ENCODE peak calls at places on chromosomes 16 and 17, in four cellular contexts. R is H1, Z is HepG2, W is GM12878. T is an unnamed sample.

GRCh38 chr17:1100382-1100781 is 79.4 kb downstream of the ABR start:
- DNase-seq in R (no peak), Z (no peak), W (no peak), T (no peak)

GRCh38 chr16:59886021-59886420 is 1151.9 kb upstream of the GOT2 start:
- DNase-seq in R (no peak), Z (no peak), W (no peak), T (no peak)

GRCh38 chr17:8345052-8345690 is 5.5 kb downstream of the ODF4 start:
- DNase-seq in R (no peak), Z (no peak), W (no peak), T (no peak)

GRCh38 chr17:38451030-38451839 is 23.0 kb downstream of the ARHGAP23 start:
- DNase-seq in R (peak; percentile 93), Z (peak; percentile 50), W (no peak), T (no peak)

GRCh38 chr16:53821957-53822625 is 118.1 kb downstream of the FTO start:
- DNase-seq in R (no peak), Z (peak; percentile 25), W (no peak), T (no peak)

GRCh38 chr17:50947844-50948514 is 81.8 kb upstream of the TOB1 start:
- DNase-seq in R (no peak), Z (no peak), W (no peak), T (peak; percentile 91)

GRCh38 chr16:77298638-77299360 is 99.6 kb downstream of the SYCE1L start:
- DNase-seq in R (no peak), Z (no peak), W (no peak), T (no peak)

GRCh38 chr17:8503368-8503767 is 67.7 kb downstream of the NDEL1 start:
- DNase-seq in R (no peak), Z (no peak), W (no peak), T (no peak)

DNA sequence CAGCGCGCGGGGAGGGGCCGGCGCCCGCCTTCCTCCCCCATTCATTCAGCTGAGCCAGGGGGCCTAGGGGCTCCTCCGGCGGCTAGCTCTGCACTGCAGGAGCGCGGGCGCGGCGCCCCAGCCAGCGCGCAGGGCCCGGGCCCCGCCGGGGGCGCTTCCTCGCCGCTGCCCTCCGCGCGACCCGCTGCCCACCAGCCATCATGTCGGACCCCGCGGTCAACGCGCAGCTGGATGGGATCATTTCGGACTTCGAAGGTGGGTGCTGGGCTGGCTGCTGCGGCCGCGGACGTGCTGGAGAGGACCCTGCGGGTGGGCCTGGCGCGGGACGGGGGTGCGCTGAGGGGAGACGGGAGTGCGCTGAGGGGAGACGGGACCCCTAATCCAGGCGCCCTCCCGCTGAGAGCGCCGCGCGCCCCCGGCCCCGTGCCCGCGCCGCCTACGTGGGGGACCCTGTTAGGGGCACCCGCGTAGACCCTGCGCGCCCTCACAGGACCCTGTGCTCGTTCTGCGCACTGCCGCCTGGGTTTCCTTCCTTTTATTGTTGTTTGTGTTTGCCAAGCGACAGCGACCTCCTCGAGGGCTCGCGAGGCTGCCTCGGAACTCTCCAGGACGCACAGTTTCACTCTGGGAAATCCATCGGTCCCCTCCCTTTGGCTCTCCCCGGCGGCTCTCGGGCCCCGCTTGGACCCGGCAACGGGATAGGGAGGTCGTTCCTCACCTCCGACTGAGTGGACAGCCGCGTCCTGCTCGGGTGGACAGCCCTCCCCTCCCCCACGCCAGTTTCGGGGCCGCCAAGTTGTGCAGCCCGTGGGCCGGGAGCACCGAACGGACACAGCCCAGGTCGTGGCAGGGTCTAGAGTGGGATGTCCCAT is 232.8 kb downstream of the SEC14L1 start:
- DNase-seq in R (no peak), Z (no peak), W (no peak), T (peak; percentile 65)
- TF ChIP-seq TCF12 in R (no peak), Z (no peak), W (no peak), T (no peak)

GRCh38 chr16:69085032-69085695 is 20.3 kb upstream of the HAS3 start:
- DNase-seq in R (no peak), Z (no peak), W (no peak), T (no peak)

GRCh38 chr16:69088684-69089083 is 16.8 kb upstream of the HAS3 start:
- DNase-seq in R (no peak), Z (no peak), W (no peak), T (no peak)

GRCh38 chr16:69087161-69087581 is 18.3 kb upstream of the HAS3 start:
- DNase-seq in R (no peak), Z (no peak), W (no peak), T (no peak)

GRCh38 chr16:69083306-69083941 is 22.0 kb upstream of the HAS3 start:
- DNase-seq in R (no peak), Z (no peak), W (no peak), T (no peak)

GRCh38 chr16:69084301-69084700 is 21.2 kb upstream of the HAS3 start:
- DNase-seq in R (no peak), Z (no peak), W (no peak), T (no peak)
- TF ChIP-seq TCF12 in R (no peak), Z (no peak), W (no peak), T (peak; percentile 8)

GRCh38 chr16:30744146-30744545 is 4.1 kb upstream of the PHKG2 start:
- DNase-seq in R (no peak), Z (no peak), W (no peak), T (no peak)

GRCh38 chr16:30738984-30739951 is 9.0 kb upstream of the PHKG2 start:
- DNase-seq in R (no peak), Z (no peak), W (no peak), T (no peak)

GRCh38 chr16:30740364-30741251 is 7.6 kb upstream of the PHKG2 start:
- DNase-seq in R (no peak), Z (no peak), W (no peak), T (no peak)

GRCh38 chr16:30743690-30744089 is 4.5 kb upstream of the PHKG2 start:
- DNase-seq in R (no peak), Z (no peak), W (no peak), T (no peak)

GRCh38 chr16:30741461-30741914 is 6.7 kb upstream of the PHKG2 start:
- DNase-seq in R (no peak), Z (peak; percentile 61), W (no peak), T (no peak)
- TF ChIP-seq TCF12 in R (no peak), Z (no peak), W (no peak), T (no peak)

DNA sequence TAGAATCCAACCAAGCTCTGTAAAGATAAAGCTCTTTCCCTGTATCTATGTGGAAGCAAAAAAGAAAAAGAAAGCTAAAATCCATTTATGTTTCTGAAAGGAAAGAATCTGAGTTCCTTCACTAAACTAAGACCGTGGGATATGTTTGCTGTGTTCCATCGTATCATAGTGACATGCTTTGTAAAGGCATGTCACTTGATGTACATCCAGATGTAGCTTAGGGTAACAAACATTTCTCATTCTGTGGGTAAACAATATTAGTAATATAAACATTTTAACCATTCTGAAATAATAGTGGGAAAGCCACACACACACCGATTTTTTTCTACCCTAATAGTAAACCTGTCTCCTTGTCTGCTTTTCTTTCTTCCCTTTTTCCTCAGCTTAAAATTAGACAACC is 78.1 kb downstream of the TUBD1 start:
- DNase-seq in R (no peak), Z (no peak), W (no peak), T (no peak)
- TF ChIP-seq TCF12 in R (no peak), Z (no peak), W (no peak), T (no peak)

DNA sequence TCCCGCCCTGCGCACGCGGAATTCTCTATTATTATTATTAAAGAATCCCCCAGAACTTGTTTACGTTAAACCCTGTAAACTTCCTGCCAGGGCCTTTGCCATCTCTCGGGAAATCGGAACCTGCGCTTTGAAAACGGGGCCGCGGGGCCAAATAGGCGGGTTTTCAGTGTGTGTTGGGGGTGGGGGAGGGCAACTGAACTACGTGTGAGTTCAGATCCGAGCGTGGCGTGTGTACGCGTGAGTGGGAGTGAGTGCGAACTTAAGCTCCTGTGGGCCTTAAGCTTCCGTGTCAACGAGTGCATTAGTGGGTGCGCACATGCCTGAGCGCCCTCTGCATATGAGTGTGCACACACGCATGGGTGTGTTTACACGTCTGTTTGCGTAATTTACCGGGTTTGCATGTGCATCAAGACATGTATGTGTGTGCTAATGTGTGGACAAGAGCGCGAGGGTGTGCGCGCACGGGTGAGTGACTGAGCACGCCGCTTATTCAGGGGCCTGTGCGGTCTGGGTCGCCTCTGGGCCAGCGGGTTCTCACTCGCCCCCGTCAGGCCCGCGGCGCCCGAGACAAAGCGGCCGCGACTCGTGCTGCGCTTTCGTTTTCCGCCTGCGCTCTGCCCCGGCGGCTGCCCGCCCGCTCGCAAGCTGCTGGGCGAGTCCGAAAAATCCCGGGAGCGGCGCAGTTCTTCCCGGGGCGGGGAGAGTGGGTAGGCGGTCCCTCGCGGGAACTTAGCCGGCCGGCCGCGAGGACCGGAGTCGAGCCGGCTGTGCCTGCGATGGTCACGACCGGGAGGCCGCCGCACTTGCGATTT is 1.2 kb upstream of the FOXF1 start:
- DNase-seq in R (no peak), Z (no peak), W (no peak), T (no peak)
- TF ChIP-seq TCF12 in R (no peak), Z (no peak), W (no peak), T (no peak)

T was measured in SK-N-SH.